ENCODE peak calls at places on chromosomes 12 and 14, in four cellular contexts. Y is K562, I is HepG2, B is GM12878. A is an unnamed sample.

GRCh38 chr12:27515671-27516070 is 8.3 kb upstream of the PPFIBP1 start:
- DNase-seq in Y (no peak), I (no peak), B (no peak), A (no peak)

GRCh38 chr14:88798161-88798560 is 5.4 kb upstream of the EML5 start:
- DNase-seq in Y (no peak), I (no peak), B (no peak), A (no peak)

GRCh38 chr14:61719344-61720301 is 24.3 kb downstream of the HIF1A start:
- DNase-seq in Y (no peak), I (no peak), B (no peak), A (no peak)

GRCh38 chr12:124616394-124617343 is 49.3 kb upstream of the NCOR2 start:
- DNase-seq in Y (no peak), I (no peak), B (no peak), A (no peak)

GRCh38 chr14:70718383-70719123 is 76.8 kb downstream of the TTC9 start:
- DNase-seq in Y (no peak), I (no peak), B (no peak), A (no peak)

GRCh38 chr14:104486222-104486743 is 93.3 kb upstream of the C14orf180 start:
- DNase-seq in Y (no peak), I (no peak), B (no peak), A (no peak)

GRCh38 chr14:21026251-21026987 is 1.6 kb upstream of the NDRG2 start:
- DNase-seq in Y (no peak), I (no peak), B (no peak), A (no peak)

GRCh38 chr12:54147186-54147585 is 41.6 kb downstream of the SMUG1 start:
- DNase-seq in Y (no peak), I (no peak), B (no peak), A (no peak)

GRCh38 chr14:72929316-72930080 is 3.2 kb downstream of the DCAF4 start:
- DNase-seq in Y (no peak), I (no peak), B (no peak), A (no peak)

GRCh38 chr14:104882991-104883660 is 18.1 kb downstream of the CEP170B start:
- DNase-seq in Y (no peak), I (no peak), B (no peak), A (no peak)

GRCh38 chr12:46217686-46218508 is 50.9 kb downstream of the SLC38A1 start:
- DNase-seq in Y (no peak), I (no peak), B (peak), A (no peak)

GRCh38 chr14:70094106-70094505 is 94.6 kb downstream of the SLC8A3 start:
- DNase-seq in Y (no peak), I (no peak), B (no peak), A (no peak)

GRCh38 chr12:110916295-110916875 is 4.0 kb downstream of the MYL2 start:
- DNase-seq in Y (no peak), I (no peak), B (no peak), A (no peak)

GRCh38 chr12:11649413-11650278 is at the start of gene ETV6:
- DNase-seq in Y (peak), I (peak), B (peak), A (peak)

GRCh38 chr12:27434673-27435565 is 11.6 kb upstream of the SMCO2 start:
- DNase-seq in Y (peak), I (no peak), B (no peak), A (no peak)

GRCh38 chr14:50417853-50418252 is 21.2 kb upstream of the CDKL1 start:
- DNase-seq in Y (no peak), I (peak), B (no peak), A (no peak)

GRCh38 chr14:21987937-21988336 is 314.3 kb upstream of the OR4E1 start:
- DNase-seq in Y (peak), I (peak), B (no peak), A (peak)

GRCh38 chr12:623172-623864 is 39.9 kb downstream of the NINJ2 start:
- DNase-seq in Y (no peak), I (no peak), B (no peak), A (no peak)

GRCh38 chr12:53844989-53845836 is 93.4 kb upstream of the HOXC13 start:
- DNase-seq in Y (no peak), I (no peak), B (no peak), A (no peak)

GRCh38 chr12:113010701-113011100 is 32.4 kb downstream of the OAS2 start:
- DNase-seq in Y (no peak), I (no peak), B (no peak), A (no peak)

GRCh38 chr14:23094666-23095195 is at the start of gene ACIN1:
- DNase-seq in Y (peak), I (peak), B (peak), A (peak)

GRCh38 chr14:42930058-42930457 is 1323.4 kb downstream of the LRFN5 start:
- DNase-seq in Y (no peak), I (no peak), B (no peak), A (no peak)

GRCh38 chr12:29428630-29429029 is 47.7 kb upstream of the ERGIC2 start:
- DNase-seq in Y (peak), I (no peak), B (peak), A (peak)

GRCh38 chr12:106345739-106346138 is 11.8 kb upstream of the POLR3B start:
- DNase-seq in Y (peak), I (peak), B (no peak), A (peak)

GRCh38 chr12:106873983-106874382 is 81.7 kb upstream of the TMEM263 start:
- DNase-seq in Y (no peak), I (no peak), B (no peak), A (no peak)

GRCh38 chr12:89796798-89797382 is 88.3 kb upstream of the ATP2B1 start:
- DNase-seq in Y (peak), I (no peak), B (no peak), A (no peak)

GRCh38 chr12:131408036-131408365 is 302.9 kb upstream of the SFSWAP start:
- DNase-seq in Y (no peak), I (no peak), B (no peak), A (no peak)

GRCh38 chr12:96103067-96103650 is 67.8 kb upstream of the LTA4H start:
- DNase-seq in Y (no peak), I (no peak), B (no peak), A (no peak)

GRCh38 chr14:100589071-100589759 is 2.0 kb upstream of the BEGAIN start:
- DNase-seq in Y (no peak), I (no peak), B (no peak), A (no peak)

GRCh38 chr12:124626841-124627502 is 59.6 kb upstream of the NCOR2 start:
- DNase-seq in Y (no peak), I (no peak), B (no peak), A (no peak)

GRCh38 chr12:115606040-115606439 is 671.5 kb downstream of the MED13L start:
- DNase-seq in Y (no peak), I (no peak), B (no peak), A (no peak)

GRCh38 chr14:37638599-37638998 is 43.2 kb downstream of the TTC6 start:
- DNase-seq in Y (no peak), I (no peak), B (no peak), A (no peak)

GRCh38 chr12:65835256-65835655 is 11.0 kb downstream of the HMGA2 start:
- DNase-seq in Y (no peak), I (no peak), B (no peak), A (no peak)

GRCh38 chr12:104598342-104599271 is 141.9 kb downstream of the CHST11 start:
- DNase-seq in Y (peak), I (no peak), B (no peak), A (no peak)

GRCh38 chr12:29783773-29784666 is at the start of gene TMTC1:
- DNase-seq in Y (no peak), I (no peak), B (no peak), A (no peak)

GRCh38 chr12:16674885-16675284 is 68.9 kb upstream of the LMO3 start:
- DNase-seq in Y (no peak), I (no peak), B (no peak), A (no peak)

GRCh38 chr14:92516966-92517350 is 3.4 kb downstream of the RIN3 start:
- DNase-seq in Y (no peak), I (no peak), B (no peak), A (no peak)
- TF ChIP-seq SIN3A in Y (no peak), I (no peak), B (no peak), A (no peak)

GRCh38 chr12:103548622-103549601 is 38.2 kb upstream of the STAB2 start:
- DNase-seq in Y (peak), I (peak), B (peak), A (peak)
- TF ChIP-seq ZBTB33 in Y (no peak), I (no peak), B (no peak), A (no peak)

DNA sequence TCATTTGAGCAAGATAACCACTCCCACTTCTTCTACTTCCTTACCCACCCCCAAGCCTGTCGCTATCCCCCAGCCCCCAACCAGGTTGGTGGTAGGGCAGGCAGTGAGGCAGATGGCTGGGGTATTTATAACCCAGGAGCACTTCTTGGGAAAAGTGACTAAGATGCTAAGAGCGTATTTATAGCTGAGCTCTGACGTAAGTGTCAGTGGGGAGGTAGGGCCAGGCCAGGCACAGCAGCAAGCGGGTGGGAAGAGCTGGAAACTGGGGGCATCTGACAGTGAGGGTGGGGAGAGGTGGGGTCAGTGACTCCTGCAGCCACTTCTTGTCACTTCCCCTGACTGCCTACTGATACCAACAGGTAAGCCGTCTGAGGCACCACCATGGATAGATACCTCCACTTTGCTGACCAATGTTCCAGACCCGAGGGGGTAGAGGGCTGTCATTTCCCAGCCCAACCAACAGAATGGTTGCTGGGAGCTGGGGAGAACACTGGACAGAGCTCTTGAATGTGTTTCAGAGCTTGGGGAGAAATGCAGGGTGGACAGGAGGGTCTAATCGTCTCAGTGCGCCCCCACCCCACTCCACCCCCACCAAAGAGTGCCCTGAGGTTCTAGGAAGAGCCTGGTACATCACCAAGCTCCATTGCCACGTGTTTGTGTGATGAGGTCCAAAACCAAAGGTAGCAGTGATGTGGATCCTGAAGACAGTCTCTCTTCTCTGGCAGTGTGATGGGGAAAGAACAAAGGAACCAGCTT is 2.7 kb upstream of the INHBE start:
- DNase-seq in Y (peak), I (no peak), B (no peak), A (no peak)
- TF ChIP-seq SRF in Y (no peak), I (no peak), B (no peak), A (no peak)

GRCh38 chr12:20364501-20364900 is 3.8 kb upstream of the PDE3A start:
- DNase-seq in Y (no peak), I (no peak), B (no peak), A (no peak)
- TF ChIP-seq SIN3A in Y (no peak), I (no peak), B (no peak), A (no peak)

GRCh38 chr12:31773867-31774266 is 45.0 kb upstream of the AMN1 start:
- DNase-seq in Y (no peak), I (peak), B (peak), A (no peak)

GRCh38 chr12:31768046-31768445 is 39.2 kb upstream of the AMN1 start:
- DNase-seq in Y (no peak), I (no peak), B (no peak), A (no peak)

GRCh38 chr12:31772685-31773222 is 43.9 kb upstream of the AMN1 start:
- DNase-seq in Y (no peak), I (peak), B (no peak), A (no peak)

GRCh38 chr12:31772186-31772585 is 43.4 kb upstream of the AMN1 start:
- DNase-seq in Y (no peak), I (no peak), B (no peak), A (no peak)

DNA sequence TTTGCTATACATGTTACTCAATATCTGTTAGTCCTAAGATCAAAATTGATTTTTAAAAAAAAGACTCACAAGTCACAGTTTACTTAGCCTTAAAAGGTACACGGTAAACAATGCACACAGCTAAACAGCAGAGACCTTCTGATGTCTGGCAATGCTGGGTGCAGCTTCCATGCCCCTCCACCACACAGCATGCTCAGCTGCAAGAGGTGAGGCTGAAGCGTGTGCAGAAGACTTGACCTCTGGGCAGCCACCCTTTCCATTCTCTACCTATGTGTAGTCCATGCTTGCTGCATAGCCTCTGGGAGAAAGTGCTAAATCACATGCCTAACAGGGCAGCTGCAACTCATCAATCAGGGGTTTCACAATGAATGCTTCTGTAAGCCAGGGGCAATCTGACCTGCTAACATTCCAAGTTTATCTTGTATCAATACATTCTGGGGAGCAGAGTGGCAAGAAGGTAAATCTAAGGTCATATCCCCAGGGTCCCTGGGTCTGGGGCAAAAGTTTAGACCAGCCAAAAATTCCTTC is 44.5 kb upstream of the AMN1 start:
- DNase-seq in Y (no peak), I (peak), B (no peak), A (no peak)
- TF ChIP-seq ZBTB33 in Y (no peak), I (peak), B (no peak), A (no peak)